ENCODE peak calls at places on chromosomes 13 and 19, in four cellular contexts. H is Caco-2, Q is pancreas, Z is cardiac fibroblast. N is an unnamed sample.
A peak's percentile ranks its signal among the peaks of the same experiment; 100 is the strongest.

GRCh38 chr19:28465317-28466086 is 747.4 kb downstream of the UQCRFS1 start:
- DNase-seq in Q (no peak), H (no peak), Z (peak; percentile 72), N (peak; percentile 56)

GRCh38 chr19:38062959-38063786 is 156.2 kb downstream of the SIPA1L3 start:
- DNase-seq in Q (peak; percentile 30), Z (no peak), H (peak; percentile 17), N (no peak)

GRCh38 chr19:8321760-8322637 is 703 bp downstream of the RPS28 start:
- DNase-seq in H (no peak), Z (peak; percentile 20), Q (no peak), N (no peak)

GRCh38 chr19:11373885-11374448 is 499 bp upstream of the SWSAP1 start:
- DNase-seq in H (no peak), Z (no peak), Q (peak; percentile 22), N (no peak)

GRCh38 chr13:111253334-111253872 is 67.0 kb upstream of the TEX29 start:
- DNase-seq in Z (peak; percentile 57), Q (no peak), H (no peak), N (peak; percentile 5)

GRCh38 chr19:30883071-30883470 is 466.2 kb downstream of the TSHZ3 start:
- DNase-seq in H (no peak), Q (no peak), Z (no peak), N (no peak)

GRCh38 chr13:31749929-31750328 is 10.6 kb downstream of the RXFP2 start:
- DNase-seq in Z (peak; percentile 98), Q (no peak), H (no peak), N (peak; percentile 94)

GRCh38 chr19:47765522-47766358 is 12.8 kb upstream of the SELENOW start:
- DNase-seq in H (peak; percentile 71), Q (peak; percentile 65), Z (peak; percentile 65), N (peak; percentile 55)

GRCh38 chr13:110327036-110327790 is 20.1 kb downstream of the COL4A2 start:
- DNase-seq in Q (peak; percentile 40), Z (no peak), H (no peak), N (no peak)

GRCh38 chr19:49442793-49443365 is 1.6 kb upstream of the SLC17A7 start:
- DNase-seq in Z (peak; percentile 87), Q (peak; percentile 87), H (peak; percentile 98), N (peak; percentile 80)

GRCh38 chr13:100163375-100163774 is 74.5 kb downstream of the PCCA start:
- DNase-seq in Q (no peak), Z (no peak), H (no peak), N (no peak)

GRCh38 chr19:16536130-16536529 is 6.1 kb downstream of the CHERP start:
- DNase-seq in Q (no peak), H (no peak), Z (no peak), N (no peak)

GRCh38 chr19:36151144-36152051 is 849 bp downstream of the COX7A1 start:
- DNase-seq in Q (no peak), Z (peak; percentile 42), H (no peak), N (no peak)

GRCh38 chr19:36152886-36153525 is 759 bp upstream of the COX7A1 start:
- DNase-seq in Q (no peak), H (no peak), Z (no peak), N (no peak)

GRCh38 chr19:36152061-36152885 is at the start of gene COX7A1:
- DNase-seq in Q (peak; percentile 43), Z (peak; percentile 70), H (no peak), N (peak; percentile 61)

GRCh38 chr19:36149673-36150406 is 2.4 kb downstream of the COX7A1 start:
- DNase-seq in Q (no peak), H (no peak), Z (no peak), N (no peak)

DNA sequence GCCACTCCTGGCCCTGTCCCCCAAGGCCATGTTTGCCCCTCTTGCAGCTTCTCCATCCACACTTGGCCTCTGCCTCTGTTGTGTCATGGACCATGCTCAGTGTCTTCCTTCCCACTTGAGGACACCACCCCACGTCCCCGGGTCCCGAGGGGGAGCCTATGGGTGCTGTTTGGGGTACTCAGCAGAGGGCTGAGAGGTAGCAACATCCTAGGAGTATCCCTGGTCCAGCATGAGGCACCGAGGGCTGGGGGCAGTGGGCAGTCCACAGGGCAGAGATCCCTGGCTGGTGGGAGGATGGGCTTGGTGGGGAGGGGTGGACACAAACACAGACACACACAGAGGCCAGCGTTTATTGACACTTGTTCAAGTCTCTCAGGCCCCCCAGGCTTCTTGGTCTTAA is 1.7 kb downstream of the COX7A1 start:
- DNase-seq in Q (no peak), Z (no peak), H (no peak), N (no peak)
- H3K4me3 ChIP-seq in Q (no peak overlapping the region), Z (no peak overlapping the region), H (no peak overlapping the region), N (no peak overlapping the region)

DNA sequence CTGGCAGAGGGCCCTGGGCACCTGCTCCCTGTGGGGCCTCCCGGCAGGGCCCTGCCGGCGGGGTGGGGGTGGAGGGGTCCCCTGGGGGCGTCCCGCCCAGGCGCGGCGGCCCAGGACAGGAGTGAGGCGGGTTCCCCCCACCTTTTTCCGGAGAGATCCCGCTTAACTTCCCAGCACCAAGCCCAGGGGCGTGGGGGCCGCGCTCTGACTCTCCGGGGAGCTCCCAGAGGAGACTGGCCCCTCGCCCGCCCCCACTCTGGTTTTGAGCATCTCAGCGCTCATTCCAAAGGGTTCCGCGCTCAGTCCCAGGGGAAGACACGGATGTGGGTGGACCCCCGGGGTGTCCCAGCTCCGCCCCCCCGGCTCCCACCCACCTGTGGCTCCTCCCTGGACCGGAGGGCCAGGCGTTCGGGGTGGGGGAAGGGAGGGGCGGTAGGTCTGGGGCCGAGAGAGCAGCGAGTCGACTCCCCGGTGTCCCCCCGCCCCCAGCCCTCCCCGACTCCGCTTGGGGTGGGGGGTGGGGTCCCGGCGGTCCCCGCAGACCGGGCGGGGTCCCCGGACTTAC is 424 bp downstream of the C2CD4C start:
- DNase-seq in Q (no peak), H (no peak), Z (no peak), N (no peak)
- H3K4me3 ChIP-seq in Q (peak overlapping the region; percentile 43), H (peak overlapping the region; percentile 41), Z (no peak overlapping the region), N (peak overlapping the region; percentile 17)

DNA sequence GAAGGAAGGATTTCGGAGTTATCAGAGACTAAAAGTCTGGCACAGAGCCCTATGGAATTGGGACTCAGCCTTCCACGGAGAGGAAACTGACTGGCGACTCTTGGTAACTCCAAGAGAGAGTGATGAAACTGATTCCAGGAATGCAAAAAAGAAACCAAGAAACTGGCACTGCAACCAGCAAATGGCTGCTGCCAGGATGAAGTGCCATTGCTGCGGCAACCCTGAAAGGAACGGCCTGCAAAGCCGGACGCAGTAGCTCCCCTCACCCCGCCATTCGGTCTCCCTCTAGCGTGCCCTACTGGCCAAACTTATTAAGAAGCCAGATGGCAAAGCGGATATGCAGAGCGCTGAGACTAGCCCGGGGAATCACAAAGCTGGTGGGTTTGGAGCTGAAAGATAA is 236.0 kb downstream of the PCDH9 start:
- DNase-seq in Z (peak; percentile 83), Q (peak; percentile 72), H (peak; percentile 20), N (peak; percentile 67)
- H3K4me3 ChIP-seq in Z (peak overlapping the region; percentile 4), Q (peak overlapping the region; percentile 22), H (no peak overlapping the region), N (peak overlapping the region; percentile 49)

GRCh38 chr19:21694171-21694906 is 73.0 kb downstream of the ZNF100 start:
- DNase-seq in H (no peak), Z (no peak), Q (no peak), N (no peak)

GRCh38 chr19:21697698-21698097 is 69.7 kb downstream of the ZNF100 start:
- DNase-seq in H (no peak), Z (no peak), Q (no peak), N (no peak)

GRCh38 chr19:21698215-21698614 is 69.2 kb downstream of the ZNF100 start:
- DNase-seq in H (no peak), Z (peak; percentile 42), Q (no peak), N (peak; percentile 6)

GRCh38 chr19:21699197-21699596 is 68.2 kb downstream of the ZNF100 start:
- DNase-seq in Z (no peak), Q (no peak), H (no peak), N (no peak)

DNA sequence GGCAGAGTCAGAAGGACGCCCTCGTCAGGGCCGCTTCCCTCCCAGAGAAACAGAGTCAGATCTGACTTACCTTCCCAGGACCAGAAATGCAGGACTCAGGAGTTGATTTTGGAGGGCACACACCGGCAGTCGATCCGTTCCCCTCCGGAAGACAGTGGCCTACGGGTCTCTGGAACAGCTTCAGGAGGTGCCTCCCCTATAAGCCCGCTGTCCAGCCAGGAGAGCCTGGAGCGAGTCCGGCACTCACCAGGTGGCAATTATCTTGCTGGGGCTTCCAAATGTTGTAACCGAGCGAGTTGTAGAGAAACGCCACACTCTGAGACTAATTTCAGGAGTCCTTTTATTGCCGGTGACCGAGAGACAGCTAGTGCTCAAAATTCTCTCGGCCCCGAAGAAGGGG is 70.2 kb downstream of the ZNF100 start:
- DNase-seq in Q (no peak), H (no peak), Z (no peak), N (no peak)
- H3K4me3 ChIP-seq in Q (no peak overlapping the region), H (no peak overlapping the region), Z (no peak overlapping the region), N (no peak overlapping the region)

DNA sequence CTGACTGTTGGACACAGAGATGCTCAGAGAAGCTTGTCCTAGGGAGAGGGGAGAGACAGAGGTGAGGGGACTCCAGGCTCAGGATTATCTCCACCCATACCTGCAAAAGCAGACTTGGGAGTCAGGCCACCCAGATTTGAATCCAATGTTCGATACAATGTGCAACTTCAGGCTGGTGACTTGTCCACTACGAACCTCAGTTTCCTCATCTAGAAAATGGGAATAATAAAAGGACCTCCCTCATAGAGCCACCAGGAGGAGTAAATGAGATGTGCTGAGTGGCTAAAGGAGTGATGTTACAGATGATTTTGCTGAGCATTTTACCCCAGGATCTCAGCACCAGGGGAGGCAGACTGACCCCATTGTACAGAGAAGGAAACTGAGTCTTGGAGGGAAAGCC is 25.0 kb downstream of the PRKD2 start:
- DNase-seq in Z (no peak), Q (no peak), H (no peak), N (no peak)
- H3K4me3 ChIP-seq in Z (no peak overlapping the region), Q (no peak overlapping the region), H (no peak overlapping the region), N (no peak overlapping the region)

DNA sequence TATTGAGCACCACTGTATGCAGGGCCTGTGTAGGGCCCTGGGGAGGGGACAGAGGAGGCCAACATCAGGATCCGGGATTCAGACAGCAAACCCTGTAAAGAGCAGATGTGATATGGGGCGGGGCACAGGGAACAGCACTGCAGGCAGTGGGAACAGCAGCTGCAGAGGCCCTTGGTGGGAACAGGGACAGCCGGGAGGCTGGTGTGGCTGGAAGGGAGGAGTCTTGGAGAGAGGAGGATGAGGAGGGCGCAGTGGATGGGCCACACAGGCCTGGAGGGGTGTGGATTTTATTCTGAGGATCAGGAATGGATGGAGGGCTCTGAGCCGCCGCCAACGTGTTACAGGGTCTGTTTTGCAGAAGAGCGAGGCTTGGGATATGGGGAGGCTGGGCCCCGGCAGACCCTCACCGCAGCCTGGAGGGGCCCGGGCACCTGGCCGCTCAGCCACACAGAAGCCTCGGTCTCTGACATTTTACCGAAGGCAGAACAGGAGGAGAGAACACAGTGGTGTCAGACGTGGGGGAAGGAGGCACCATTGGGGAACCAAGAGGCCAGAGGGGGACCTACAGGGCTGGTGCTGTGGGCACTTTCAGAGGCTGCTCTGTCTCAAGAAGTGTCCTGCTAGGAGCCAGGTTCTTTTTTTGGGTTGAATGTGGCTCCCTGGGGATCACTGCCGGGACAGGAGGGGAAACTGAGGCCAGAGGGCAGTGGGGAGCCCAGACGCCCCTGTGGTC is 6.9 kb downstream of the EFNA2 start:
- DNase-seq in Z (no peak), Q (no peak), H (no peak), N (no peak)
- H3K4me3 ChIP-seq in Z (no peak overlapping the region), Q (no peak overlapping the region), H (no peak overlapping the region), N (no peak overlapping the region)

GRCh38 chr19:33055718-33056117 is 9.0 kb downstream of the RHPN2 start:
- DNase-seq in H (no peak), Z (peak; percentile 66), Q (no peak), N (peak; percentile 92)
- H3K4me3 ChIP-seq in H (no peak overlapping the region), Z (no peak overlapping the region), Q (no peak overlapping the region), N (no peak overlapping the region)